ENCODE peak calls at places on chromosomes 12 and 14, in seven cellular contexts. Z is mesenchymal stem cell, L is IMR-90, C is mesendoderm, U is neuronal stem cell, D is H1, P is trophoblast cell. V is an unnamed sample.

GRCh38 chr14:68968721-68969120 is 10.4 kb downstream of the ACTN1 start:
- DNase-seq in Z (no peak), L (no peak), C (no peak), U (no peak), D (no peak), P (no peak), V (no peak)

GRCh38 chr12:106978035-106978800 is 8.7 kb downstream of the MTERF2 start:
- DNase-seq in Z (no peak), L (no peak), C (no peak), U (no peak), D (no peak), P (no peak), V (no peak)

GRCh38 chr12:65420941-65421340 is 142.5 kb downstream of the MSRB3 start:
- DNase-seq in Z (no peak), L (no peak), C (no peak), U (no peak), D (no peak), P (no peak), V (no peak)

GRCh38 chr12:59149995-59150642 is 229.8 kb upstream of the LRIG3 start:
- DNase-seq in Z (peak; percentile 81), L (peak; percentile 84), C (peak; percentile 92), U (peak; percentile 69), D (no peak), P (peak; percentile 90), V (no peak)

GRCh38 chr12:94272280-94272679 is 123.9 kb downstream of the PLXNC1 start:
- DNase-seq in Z (no peak), L (no peak), C (no peak), U (no peak), D (no peak), P (no peak), V (no peak)

GRCh38 chr12:65152012-65152411 is 17.4 kb upstream of the LEMD3 start:
- DNase-seq in Z (no peak), L (no peak), C (peak; percentile 38), U (no peak), D (no peak), P (peak; percentile 61), V (no peak)

GRCh38 chr12:80551897-80552296 is 107.9 kb downstream of the PTPRQ start:
- DNase-seq in Z (peak; percentile 89), L (peak; percentile 99), C (no peak), U (no peak), D (no peak), P (peak; percentile 31), V (no peak)

GRCh38 chr12:94244165-94245133 is 96.1 kb downstream of the PLXNC1 start:
- DNase-seq in Z (no peak), L (no peak), C (no peak), U (no peak), D (no peak), P (no peak), V (no peak)

GRCh38 chr14:93137864-93138263 is 22.1 kb upstream of the ITPK1 start:
- DNase-seq in Z (no peak), L (peak; percentile 12), C (no peak), U (no peak), D (no peak), P (no peak), V (peak; percentile 57)

GRCh38 chr12:115440438-115440837 is 756.5 kb upstream of the TBX3 start:
- DNase-seq in Z (peak; percentile 62), L (peak; percentile 71), C (no peak), U (no peak), D (no peak), P (peak; percentile 41), V (no peak)

GRCh38 chr12:108205864-108206263 is 76.8 kb downstream of the WSCD2 start:
- DNase-seq in Z (no peak), L (no peak), C (no peak), U (no peak), D (no peak), P (no peak), V (no peak)

GRCh38 chr14:91456283-91456682 is 38.7 kb upstream of the CCDC88C start:
- DNase-seq in Z (no peak), L (no peak), C (no peak), U (no peak), D (no peak), P (no peak), V (no peak)

GRCh38 chr12:109739747-109740693 is 26.4 kb downstream of the FAM222A start:
- DNase-seq in Z (no peak), L (no peak), C (peak; percentile 97), U (no peak), D (peak; percentile 77), P (no peak), V (peak; percentile 71)

GRCh38 chr14:74582910-74583581 is 29.0 kb downstream of the LTBP2 start:
- DNase-seq in Z (peak; percentile 68), L (peak; percentile 73), C (no peak), U (no peak), D (no peak), P (peak; percentile 68), V (no peak)

GRCh38 chr12:106646472-106646871 is 63.7 kb downstream of the RFX4 start:
- DNase-seq in Z (no peak), L (no peak), C (no peak), U (no peak), D (no peak), P (no peak), V (no peak)

GRCh38 chr14:60178164-60178563 is 13.0 kb upstream of the DHRS7 start:
- DNase-seq in Z (no peak), L (no peak), C (no peak), U (no peak), D (no peak), P (no peak), V (no peak)
- H2BK5ac ChIP-seq in Z (no peak overlapping the region), L (no peak overlapping the region), C (no peak overlapping the region), U (no peak overlapping the region), D (no peak overlapping the region), P (no peak overlapping the region), V (no peak overlapping the region)

GRCh38 chr14:40630471-40630870 is 976.2 kb upstream of the LRFN5 start:
- DNase-seq in Z (no peak), L (no peak), C (peak; percentile 59), U (no peak), D (no peak), P (peak; percentile 91), V (no peak)

GRCh38 chr14:40623641-40624040 is 983.0 kb upstream of the LRFN5 start:
- DNase-seq in Z (no peak), L (no peak), C (no peak), U (no peak), D (no peak), P (no peak), V (no peak)

DNA sequence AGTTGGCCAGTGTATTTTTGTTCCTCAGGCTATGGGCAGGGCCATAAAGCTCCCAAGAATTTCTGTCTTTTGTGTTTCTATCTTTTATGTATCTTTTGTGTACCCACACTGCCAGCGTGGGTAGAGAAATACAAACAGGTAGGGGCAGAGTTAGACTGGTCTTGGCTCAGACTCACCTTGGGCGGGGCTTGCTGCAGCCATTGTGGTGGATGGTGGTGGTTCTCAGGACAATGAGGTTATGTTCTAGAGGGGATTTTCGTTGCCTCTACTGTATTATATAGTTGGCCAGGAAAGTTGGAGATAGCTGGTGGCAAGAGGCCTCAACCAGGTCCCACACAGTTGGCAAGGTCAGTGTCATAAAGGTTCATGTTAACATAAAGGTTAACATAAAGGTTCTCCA is 977.5 kb upstream of the LRFN5 start:
- DNase-seq in Z (no peak), L (no peak), C (no peak), U (no peak), D (no peak), P (peak; percentile 6), V (no peak)
- H3K23ac ChIP-seq in Z (no peak overlapping the region), L (no peak overlapping the region), C (no peak overlapping the region), U (no peak overlapping the region), D (no peak overlapping the region), P (no peak overlapping the region), V (no peak overlapping the region)

DNA sequence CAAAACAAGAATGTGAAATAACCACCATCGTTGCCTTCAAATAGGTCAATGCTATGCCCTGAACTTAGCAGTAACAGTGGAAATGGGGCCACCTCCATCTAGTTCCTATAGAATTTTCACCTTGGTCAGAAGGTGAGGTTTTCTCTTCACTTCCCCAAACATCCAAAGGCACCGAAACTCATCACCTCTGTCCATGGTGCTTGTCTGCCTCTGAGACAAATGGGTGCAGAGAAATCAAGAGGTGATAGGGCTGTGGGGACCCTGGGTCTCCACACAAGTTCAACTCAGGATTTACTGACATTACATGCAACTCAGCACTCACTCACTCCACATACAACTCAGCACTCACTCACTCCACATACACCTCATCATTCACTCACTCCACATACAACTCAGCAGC is 26.2 kb upstream of the TMEM132C start:
- DNase-seq in Z (no peak), L (no peak), C (no peak), U (no peak), D (no peak), P (no peak), V (no peak)
- H2BK5ac ChIP-seq in Z (no peak overlapping the region), L (no peak overlapping the region), C (no peak overlapping the region), U (no peak overlapping the region), D (no peak overlapping the region), P (no peak overlapping the region), V (no peak overlapping the region)

GRCh38 chr14:55423969-55424368 is 12.3 kb upstream of the ATG14 start:
- DNase-seq in Z (no peak), L (no peak), C (no peak), U (no peak), D (no peak), P (no peak), V (no peak)
- H3K23ac ChIP-seq in Z (no peak overlapping the region), L (no peak overlapping the region), C (no peak overlapping the region), U (no peak overlapping the region), D (no peak overlapping the region), P (no peak overlapping the region), V (no peak overlapping the region)

GRCh38 chr14:49196327-49196726 is 389.9 kb downstream of the RPS29 start:
- DNase-seq in Z (peak; percentile 7), L (no peak), C (no peak), U (no peak), D (no peak), P (no peak), V (no peak)
- H2BK5ac ChIP-seq in Z (no peak overlapping the region), L (no peak overlapping the region), C (no peak overlapping the region), U (no peak overlapping the region), D (no peak overlapping the region), P (no peak overlapping the region), V (no peak overlapping the region)